ENCODE peak calls at places on chromosomes 5 and 9, in nine cellular contexts. R, B, Q, W, O, Y, D, U and Z are unnamed samples.

GRCh38 chr5:180352976-180353225 is 235 bp downstream of the GFPT2 start:
- DNase-seq in B (no peak), Q (no peak), Y (no peak), R (no peak), D (no peak), W (no peak), O (no peak), U (peak), Z (no peak)

GRCh38 chr5:131622633-131623032 is 12.4 kb downstream of the RAPGEF6 start:
- DNase-seq in Y (no peak), O (no peak), B (peak), D (no peak), U (no peak), R (no peak), W (peak), Q (no peak), Z (no peak)

GRCh38 chr9:133979921-133980863 is 11.9 kb downstream of the VAV2 start:
- DNase-seq in R (no peak), W (no peak), U (no peak), Q (no peak), D (no peak), B (no peak), Y (no peak), O (no peak), Z (no peak)

GRCh38 chr5:74916831-74917710 is 50.9 kb upstream of the FAM169A start:
- DNase-seq in D (peak), B (no peak), U (no peak), W (peak), O (no peak), R (peak), Q (no peak), Y (no peak), Z (peak)

GRCh38 chr5:130805601-130806000 is 359.5 kb downstream of the HINT1 start:
- DNase-seq in Q (no peak), Y (no peak), R (no peak), W (no peak), B (no peak), D (no peak), U (no peak), O (no peak), Z (no peak)

GRCh38 chr5:137624786-137625349 is 111.0 kb downstream of the KLHL3 start:
- DNase-seq in R (no peak), U (no peak), Y (no peak), B (no peak), O (no peak), W (no peak), Q (no peak), D (no peak), Z (no peak)

GRCh38 chr9:77952641-77953341 is 78.8 kb downstream of the GNAQ start:
- DNase-seq in U (no peak), Q (no peak), B (peak), R (no peak), Y (no peak), O (no peak), W (peak), D (peak), Z (no peak)

GRCh38 chr5:4370218-4370617 is 769.9 kb upstream of the ADAMTS16 start:
- DNase-seq in D (no peak), W (no peak), U (no peak), B (no peak), O (no peak), R (no peak), Y (no peak), Q (no peak), Z (no peak)

GRCh38 chr5:128304121-128304520 is 220.6 kb downstream of the SLC12A2 start:
- DNase-seq in W (peak), O (no peak), Y (no peak), D (peak), B (peak), U (no peak), R (no peak), Q (no peak), Z (peak)

GRCh38 chr9:100581661-100582060 is 3.8 kb downstream of the CAVIN4 start:
- DNase-seq in B (no peak), O (no peak), R (no peak), U (no peak), Q (no peak), D (no peak), Y (no peak), W (no peak), Z (no peak)

GRCh38 chr5:143229426-143229895 is 174.0 kb downstream of the NR3C1 start:
- DNase-seq in R (no peak), U (no peak), D (no peak), Q (no peak), O (no peak), W (no peak), Y (no peak), B (no peak), Z (no peak)

GRCh38 chr5:86447362-86447761 is 170.4 kb upstream of the COX7C start:
- DNase-seq in U (no peak), R (no peak), Y (no peak), W (no peak), O (no peak), D (no peak), B (no peak), Q (no peak), Z (no peak)

GRCh38 chr5:77778398-77778797 is 2.3 kb upstream of the TBCA start:
- DNase-seq in U (no peak), B (no peak), R (no peak), Y (no peak), Q (no peak), O (no peak), W (no peak), D (no peak), Z (no peak)

GRCh38 chr5:108432024-108432423 is 50.1 kb upstream of the FBXL17 start:
- DNase-seq in Y (no peak), Q (no peak), U (no peak), O (no peak), R (no peak), D (peak), B (no peak), W (peak), Z (no peak)

GRCh38 chr5:153983885-153984284 is 54.8 kb downstream of the FAM114A2 start:
- DNase-seq in D (no peak), Q (no peak), U (no peak), Y (no peak), O (no peak), R (no peak), B (no peak), W (no peak), Z (no peak)

GRCh38 chr9:136886610-136887597 is 588 bp downstream of the TRAF2 start:
- DNase-seq in D (no peak), B (peak), U (peak), R (no peak), Q (peak), O (no peak), Y (peak), W (peak), Z (peak)

GRCh38 chr9:91024841-91025240 is 223.2 kb downstream of the SYK start:
- DNase-seq in D (no peak), W (no peak), U (no peak), O (no peak), Q (no peak), R (no peak), Y (no peak), B (no peak), Z (no peak)

GRCh38 chr5:9932770-9933169 is 302.6 kb upstream of the TAS2R1 start:
- DNase-seq in B (peak), D (peak), W (peak), Q (no peak), O (no peak), U (no peak), Y (no peak), R (no peak), Z (peak)

GRCh38 chr9:98627291-98627690 is 81.4 kb downstream of the GABBR2 start:
- DNase-seq in D (peak), W (peak), Q (no peak), Y (no peak), R (no peak), O (no peak), B (peak), U (no peak), Z (no peak)

GRCh38 chr5:39794511-39794910 is 369.7 kb upstream of the DAB2 start:
- DNase-seq in U (no peak), O (no peak), R (no peak), Y (no peak), B (peak), D (peak), W (peak), Q (no peak), Z (no peak)

GRCh38 chr5:96110289-96110688 is 148.6 kb upstream of the ELL2 start:
- DNase-seq in D (no peak), Q (no peak), R (no peak), Y (no peak), O (no peak), W (no peak), B (no peak), U (no peak), Z (no peak)